ENCODE peak calls at places on chromosomes 16 and 17, in five cellular contexts. X is cardiac muscle cell; O is B cell; Q is CD4-positive, alpha-beta T cell; F is astrocyte of the spinal cord. C is an unnamed sample.
A peak's percentile ranks its signal among the peaks of the same experiment; 100 is the strongest.

GRCh38 chr17:31696184-31696602 is 162.9 kb downstream of the COPRS start:
- DNase-seq in Q (no peak), O (no peak), X (peak; percentile 92), F (peak; percentile 88), C (no peak)

GRCh38 chr16:11402051-11402744 is 56.9 kb downstream of the RMI2 start:
- DNase-seq in F (no peak), X (no peak), O (no peak), Q (no peak), C (no peak)

GRCh38 chr17:44030482-44030881 is 15.7 kb upstream of the TMEM101 start:
- DNase-seq in F (no peak), Q (no peak), X (no peak), O (no peak), C (no peak)

GRCh38 chr17:8735336-8735939 is 9.2 kb downstream of the CCDC42 start:
- DNase-seq in X (no peak), F (no peak), O (no peak), Q (no peak), C (no peak)

GRCh38 chr17:59763861-59764260 is 56.4 kb downstream of the VMP1 start:
- DNase-seq in O (no peak), Q (no peak), X (no peak), F (peak; percentile 94), C (no peak)

GRCh38 chr17:78599419-78599818 is 22.2 kb upstream of the DNAH17 start:
- DNase-seq in F (no peak), O (no peak), X (no peak), Q (no peak), C (no peak)

GRCh38 chr17:82051776-82052637 is at the start of the genes GPS1 and RFNG:
- DNase-seq in Q (peak; percentile 68), F (peak; percentile 50), O (peak; percentile 89), X (peak; percentile 88), C (peak; percentile 73)

GRCh38 chr16:66264311-66265105 is 102.0 kb upstream of the CDH5 start:
- DNase-seq in O (no peak), F (no peak), Q (no peak), X (no peak), C (no peak)

GRCh38 chr16:79751785-79752184 is 151.2 kb upstream of the MAF start:
- DNase-seq in Q (no peak), O (no peak), F (peak; percentile 31), X (no peak), C (no peak)

GRCh38 chr16:83365166-83365565 is 442.6 kb upstream of the HSBP1 start:
- DNase-seq in O (no peak), Q (no peak), X (no peak), F (no peak), C (no peak)

GRCh38 chr17:20080513-20080912 is 71.4 kb downstream of the SPECC1 start:
- DNase-seq in Q (no peak), F (no peak), X (no peak), O (no peak), C (no peak)

GRCh38 chr16:67780847-67781547 is 25.4 kb downstream of the RANBP10 start:
- DNase-seq in X (no peak), Q (no peak), F (no peak), O (no peak), C (no peak)

GRCh38 chr17:29376667-29377268 is 13.4 kb upstream of the TAOK1 start:
- DNase-seq in X (peak; percentile 56), O (no peak), F (peak; percentile 90), Q (no peak), C (no peak)

GRCh38 chr16:28873543-28874201 is 4.6 kb upstream of the ATP2A1 start:
- DNase-seq in F (no peak), O (peak; percentile 73), Q (peak; percentile 48), X (no peak), C (peak; percentile 49)

GRCh38 chr16:58421029-58421428 is 28.8 kb downstream of the GINS3 start:
- DNase-seq in O (no peak), Q (no peak), F (no peak), X (no peak), C (no peak)

GRCh38 chr16:69193860-69194259 is 6.9 kb downstream of the SNTB2 start:
- DNase-seq in X (no peak), Q (no peak), O (no peak), F (no peak), C (no peak)

GRCh38 chr16:66612422-66612821 is 7.9 kb downstream of the CMTM3 start:
- DNase-seq in Q (no peak), X (no peak), F (peak; percentile 53), O (no peak), C (no peak)

GRCh38 chr17:65389426-65389825 is 172.0 kb downstream of the AXIN2 start:
- DNase-seq in O (no peak), X (no peak), F (peak; percentile 20), Q (no peak), C (no peak)

GRCh38 chr17:64531955-64532371 is 25.2 kb downstream of the CEP95 start:
- DNase-seq in F (peak; percentile 75), Q (no peak), O (no peak), X (no peak), C (no peak)

GRCh38 chr16:88634141-88634993 is 4.0 kb upstream of the IL17C start:
- DNase-seq in F (no peak), O (peak; percentile 84), X (no peak), Q (peak; percentile 35), C (peak; percentile 69)

GRCh38 chr17:43351686-43352085 is 47.1 kb upstream of the ARL4D start:
- DNase-seq in X (no peak), F (no peak), Q (no peak), O (no peak), C (no peak)

GRCh38 chr16:85316321-85316919 is 204.1 kb upstream of the CIBAR2 start:
- DNase-seq in X (peak; percentile 80), Q (no peak), O (peak; percentile 62), F (peak; percentile 43), C (peak; percentile 35)

GRCh38 chr16:57388359-57389086 is 16.0 kb upstream of the CCL17 start:
- DNase-seq in F (no peak), Q (no peak), X (no peak), O (no peak), C (no peak)

GRCh38 chr17:17570207-17570797 is 21.2 kb downstream of the PEMT start:
- DNase-seq in O (no peak), X (peak; percentile 72), F (peak; percentile 17), Q (no peak), C (no peak)

GRCh38 chr17:78735832-78736525 is 46.1 kb downstream of the CYTH1 start:
- DNase-seq in O (no peak), X (no peak), F (no peak), Q (no peak), C (no peak)

GRCh38 chr17:83089322-83090156 is 10.1 kb downstream of the METRNL start:
- DNase-seq in F (no peak), Q (no peak), X (no peak), O (no peak), C (peak; percentile 65)

GRCh38 chr16:2250652-2251280 is 621 bp downstream of the ECI1 start:
- DNase-seq in Q (peak; percentile 38), F (peak; percentile 24), O (no peak), X (no peak), C (no peak)

GRCh38 chr17:8289103-8289397 is 580 bp downstream of the RANGRF start:
- DNase-seq in X (peak; percentile 83), F (peak; percentile 3), Q (no peak), O (no peak), C (no peak)

GRCh38 chr17:19805006-19805405 is 56.9 kb upstream of the ALDH3A1 start:
- DNase-seq in X (no peak), F (no peak), Q (no peak), O (no peak), C (no peak)

GRCh38 chr16:69465083-69465721 is 40.8 kb downstream of the CYB5B start:
- DNase-seq in X (peak; percentile 5), Q (peak; percentile 8), O (peak; percentile 29), F (peak; percentile 38), C (peak; percentile 31)

GRCh38 chr16:84832488-84833141 is 12.8 kb downstream of the CRISPLD2 start:
- DNase-seq in X (no peak), F (peak; percentile 99), Q (no peak), O (no peak), C (no peak)

GRCh38 chr16:48864055-48864454 is 254.1 kb upstream of the N4BP1 start:
- DNase-seq in X (no peak), Q (no peak), F (no peak), O (no peak), C (no peak)
- TF ChIP-seq CTCF in X (no peak), Q (no peak), F (no peak), O (no peak), C (no peak)

DNA sequence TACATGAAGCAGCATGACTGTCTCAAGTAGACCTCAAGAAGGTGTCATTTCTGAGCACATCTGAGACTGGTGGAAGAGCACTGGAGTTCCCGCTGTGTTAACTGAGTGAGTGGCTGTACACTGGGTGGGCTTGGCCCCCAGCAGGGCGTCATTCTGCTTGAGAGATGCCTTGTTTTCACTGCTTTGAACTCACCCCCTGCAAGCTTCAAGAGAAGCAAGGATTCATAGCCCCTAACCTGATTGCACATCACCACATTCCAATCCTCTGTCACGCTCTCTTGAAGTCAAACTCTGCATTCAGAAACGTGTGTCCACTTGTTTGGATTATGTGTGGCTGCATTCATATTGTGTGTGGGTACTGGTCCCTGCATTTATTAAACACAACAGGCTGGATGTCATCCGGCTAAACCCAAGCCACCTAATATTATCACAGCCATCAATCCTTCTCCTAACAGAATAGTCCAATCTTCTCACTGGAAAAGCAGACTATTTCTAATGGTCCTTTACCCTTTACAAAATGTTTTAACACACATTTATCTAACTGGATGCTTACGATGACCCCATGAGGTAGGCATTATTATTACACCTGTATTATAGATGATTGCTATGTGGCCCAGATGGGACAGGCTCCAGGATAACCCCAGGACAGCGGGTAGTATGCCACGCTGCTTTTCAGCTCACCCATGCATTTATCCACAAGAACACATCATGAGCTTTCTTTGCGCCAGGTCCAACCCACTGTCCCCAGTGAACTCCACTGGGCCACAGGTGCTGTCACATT is 76.3 kb downstream of the USP31 start:
- DNase-seq in O (no peak), X (no peak), Q (no peak), F (peak; percentile 80), C (no peak)
- TF ChIP-seq CTCF in O (no peak), X (no peak), Q (no peak), F (no peak), C (no peak)

DNA sequence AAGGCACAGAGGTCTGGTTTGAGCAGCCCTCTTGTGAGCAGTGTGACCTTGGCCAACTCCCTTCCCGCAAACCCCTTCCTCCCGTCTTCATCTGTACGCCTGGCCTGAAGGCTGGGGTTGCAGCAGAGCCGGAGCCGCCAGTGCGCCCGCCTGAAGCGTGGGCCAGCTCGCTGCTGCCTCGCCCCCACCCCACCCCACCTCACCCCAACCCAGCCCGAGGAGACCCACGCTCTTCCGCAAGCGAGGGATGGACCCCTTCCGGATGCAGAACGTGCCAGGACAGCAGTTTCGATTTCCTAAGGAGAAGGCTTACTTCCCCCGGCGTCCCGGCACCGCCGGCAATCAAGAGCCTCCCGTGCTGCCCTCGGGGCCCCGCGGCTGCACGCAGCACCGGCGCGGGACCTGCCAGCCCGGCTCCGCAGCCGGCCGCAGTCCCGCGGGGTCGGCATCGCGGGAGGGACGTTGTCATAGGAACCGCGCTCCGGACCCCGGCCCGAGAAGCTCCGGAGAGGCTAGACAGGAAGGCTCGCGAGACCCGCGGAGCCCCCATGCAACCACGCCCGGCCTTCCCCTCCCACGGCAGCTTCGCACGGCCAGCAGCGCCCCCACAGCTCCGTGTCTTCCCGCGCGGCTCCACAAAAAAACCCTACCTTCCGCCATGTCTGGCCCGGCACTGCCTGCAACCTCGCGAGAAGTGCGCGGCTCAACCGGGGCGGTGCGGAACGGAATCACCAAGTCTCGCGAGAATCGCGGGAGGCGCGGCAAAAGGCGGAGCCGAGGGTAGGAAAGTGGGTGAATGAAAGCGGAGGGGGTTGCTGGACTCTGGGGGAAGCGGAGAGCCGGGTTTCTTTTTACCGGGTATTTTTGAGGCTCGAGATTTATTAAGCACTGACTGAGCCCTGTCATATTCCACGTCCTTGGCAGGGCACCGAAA is at the start of gene ANKFY1:
- DNase-seq in O (peak; percentile 98), F (peak; percentile 94), X (peak; percentile 96), Q (peak; percentile 97), C (peak; percentile 98)
- TF ChIP-seq CTCF in O (no peak), F (peak; percentile 12), X (no peak), Q (no peak), C (no peak)

GRCh38 chr16:22948058-22948602 is 134.2 kb downstream of the HS3ST2 start:
- DNase-seq in Q (no peak), O (peak; percentile 24), X (no peak), F (no peak), C (no peak)
- TF ChIP-seq CTCF in Q (no peak), O (no peak), X (no peak), F (no peak), C (no peak)